ENCODE peak calls at places on chromosomes 1 and 21, in eight cellular contexts. One of them, this sample, is unnamed.

GRCh38 chr1:10679521-10680220 is 116.8 kb downstream of the CASZ1 start:
- DNase-seq in midbrain: no peak
- DNase-seq in NCI-H510A treated with DMSO at 0.1 percent for 48 hours: peak
- DNase-seq in adipocyte: no peak
- DNase-seq in glutamatergic neuron: peak
- DNase-seq in activated naive CD8-positive, alpha-beta T cell treated with anti-CD3 and anti-CD28 coated beads, Interleukin-2, amount 50 U/mL, for 24 hours: no peak
- DNase-seq in foreskin melanocyte: no peak
- DNase-seq in activated CD8-positive, alpha-beta memory T cell treated with anti-CD3 and anti-CD28 coated beads, Interleukin-2, amount 10 ng/mL, durations not matched to agents 7 days and 5 days: no peak
- DNase-seq in this sample: peak

GRCh38 chr1:22710688-22711024 is at the start of gene EPHB2:
- DNase-seq in midbrain: peak
- DNase-seq in NCI-H510A treated with DMSO at 0.1 percent for 48 hours: no peak
- DNase-seq in adipocyte: peak
- DNase-seq in glutamatergic neuron: peak
- DNase-seq in activated naive CD8-positive, alpha-beta T cell treated with anti-CD3 and anti-CD28 coated beads, Interleukin-2, amount 50 U/mL, for 24 hours: peak
- DNase-seq in foreskin melanocyte: no peak
- DNase-seq in activated CD8-positive, alpha-beta memory T cell treated with anti-CD3 and anti-CD28 coated beads, Interleukin-2, amount 10 ng/mL, durations not matched to agents 7 days and 5 days: no peak
- DNase-seq in this sample: peak

GRCh38 chr21:33801424-33802405 is 113.9 kb downstream of the ATP5PO start:
- DNase-seq in midbrain: no peak
- DNase-seq in NCI-H510A treated with DMSO at 0.1 percent for 48 hours: peak
- DNase-seq in adipocyte: peak
- DNase-seq in glutamatergic neuron: no peak
- DNase-seq in activated naive CD8-positive, alpha-beta T cell treated with anti-CD3 and anti-CD28 coated beads, Interleukin-2, amount 50 U/mL, for 24 hours: no peak
- DNase-seq in foreskin melanocyte: no peak
- DNase-seq in activated CD8-positive, alpha-beta memory T cell treated with anti-CD3 and anti-CD28 coated beads, Interleukin-2, amount 10 ng/mL, durations not matched to agents 7 days and 5 days: no peak
- DNase-seq in this sample: peak

GRCh38 chr1:109807398-109807795 is 43.7 kb upstream of the EPS8L3 start:
- DNase-seq in midbrain: no peak
- DNase-seq in NCI-H510A treated with DMSO at 0.1 percent for 48 hours: no peak
- DNase-seq in adipocyte: no peak
- DNase-seq in glutamatergic neuron: no peak
- DNase-seq in activated naive CD8-positive, alpha-beta T cell treated with anti-CD3 and anti-CD28 coated beads, Interleukin-2, amount 50 U/mL, for 24 hours: no peak
- DNase-seq in foreskin melanocyte: no peak
- DNase-seq in activated CD8-positive, alpha-beta memory T cell treated with anti-CD3 and anti-CD28 coated beads, Interleukin-2, amount 10 ng/mL, durations not matched to agents 7 days and 5 days: no peak
- DNase-seq in this sample: no peak

GRCh38 chr1:43317817-43318471 is 17.2 kb downstream of the TIE1 start:
- DNase-seq in midbrain: peak
- DNase-seq in NCI-H510A treated with DMSO at 0.1 percent for 48 hours: no peak
- DNase-seq in adipocyte: no peak
- DNase-seq in glutamatergic neuron: peak
- DNase-seq in activated naive CD8-positive, alpha-beta T cell treated with anti-CD3 and anti-CD28 coated beads, Interleukin-2, amount 50 U/mL, for 24 hours: no peak
- DNase-seq in foreskin melanocyte: no peak
- DNase-seq in activated CD8-positive, alpha-beta memory T cell treated with anti-CD3 and anti-CD28 coated beads, Interleukin-2, amount 10 ng/mL, durations not matched to agents 7 days and 5 days: no peak
- DNase-seq in this sample: no peak

GRCh38 chr1:157025856-157026255 is 19.7 kb downstream of the ARHGEF11 start:
- DNase-seq in midbrain: no peak
- DNase-seq in NCI-H510A treated with DMSO at 0.1 percent for 48 hours: no peak
- DNase-seq in adipocyte: no peak
- DNase-seq in glutamatergic neuron: no peak
- DNase-seq in activated naive CD8-positive, alpha-beta T cell treated with anti-CD3 and anti-CD28 coated beads, Interleukin-2, amount 50 U/mL, for 24 hours: no peak
- DNase-seq in foreskin melanocyte: no peak
- DNase-seq in activated CD8-positive, alpha-beta memory T cell treated with anti-CD3 and anti-CD28 coated beads, Interleukin-2, amount 10 ng/mL, durations not matched to agents 7 days and 5 days: no peak
- DNase-seq in this sample: no peak

GRCh38 chr1:84370831-84371394 is 27.4 kb upstream of the DNASE2B start:
- DNase-seq in midbrain: no peak
- DNase-seq in NCI-H510A treated with DMSO at 0.1 percent for 48 hours: peak
- DNase-seq in adipocyte: peak
- DNase-seq in glutamatergic neuron: no peak
- DNase-seq in activated naive CD8-positive, alpha-beta T cell treated with anti-CD3 and anti-CD28 coated beads, Interleukin-2, amount 50 U/mL, for 24 hours: no peak
- DNase-seq in foreskin melanocyte: peak
- DNase-seq in activated CD8-positive, alpha-beta memory T cell treated with anti-CD3 and anti-CD28 coated beads, Interleukin-2, amount 10 ng/mL, durations not matched to agents 7 days and 5 days: no peak
- DNase-seq in this sample: no peak

GRCh38 chr1:20366076-20366765 is 75.5 kb downstream of the VWA5B1 start:
- DNase-seq in midbrain: no peak
- DNase-seq in NCI-H510A treated with DMSO at 0.1 percent for 48 hours: peak
- DNase-seq in adipocyte: peak
- DNase-seq in glutamatergic neuron: peak
- DNase-seq in activated naive CD8-positive, alpha-beta T cell treated with anti-CD3 and anti-CD28 coated beads, Interleukin-2, amount 50 U/mL, for 24 hours: no peak
- DNase-seq in foreskin melanocyte: no peak
- DNase-seq in activated CD8-positive, alpha-beta memory T cell treated with anti-CD3 and anti-CD28 coated beads, Interleukin-2, amount 10 ng/mL, durations not matched to agents 7 days and 5 days: no peak
- DNase-seq in this sample: peak

GRCh38 chr1:206631085-206631509 is 4.2 kb upstream of the DYRK3 start:
- DNase-seq in midbrain: no peak
- DNase-seq in NCI-H510A treated with DMSO at 0.1 percent for 48 hours: peak
- DNase-seq in adipocyte: peak
- DNase-seq in glutamatergic neuron: peak
- DNase-seq in activated naive CD8-positive, alpha-beta T cell treated with anti-CD3 and anti-CD28 coated beads, Interleukin-2, amount 50 U/mL, for 24 hours: peak
- DNase-seq in foreskin melanocyte: peak
- DNase-seq in activated CD8-positive, alpha-beta memory T cell treated with anti-CD3 and anti-CD28 coated beads, Interleukin-2, amount 10 ng/mL, durations not matched to agents 7 days and 5 days: peak
- DNase-seq in this sample: peak

GRCh38 chr1:20829531-20829930 is 42.4 kb upstream of the HP1BP3 start:
- DNase-seq in midbrain: no peak
- DNase-seq in NCI-H510A treated with DMSO at 0.1 percent for 48 hours: no peak
- DNase-seq in adipocyte: peak
- DNase-seq in glutamatergic neuron: no peak
- DNase-seq in activated naive CD8-positive, alpha-beta T cell treated with anti-CD3 and anti-CD28 coated beads, Interleukin-2, amount 50 U/mL, for 24 hours: no peak
- DNase-seq in foreskin melanocyte: no peak
- DNase-seq in activated CD8-positive, alpha-beta memory T cell treated with anti-CD3 and anti-CD28 coated beads, Interleukin-2, amount 10 ng/mL, durations not matched to agents 7 days and 5 days: no peak
- DNase-seq in this sample: no peak

GRCh38 chr1:16178596-16179497 is 23.0 kb upstream of the EPHA2 start:
- DNase-seq in midbrain: no peak
- DNase-seq in NCI-H510A treated with DMSO at 0.1 percent for 48 hours: no peak
- DNase-seq in adipocyte: no peak
- DNase-seq in glutamatergic neuron: no peak
- DNase-seq in activated naive CD8-positive, alpha-beta T cell treated with anti-CD3 and anti-CD28 coated beads, Interleukin-2, amount 50 U/mL, for 24 hours: no peak
- DNase-seq in foreskin melanocyte: no peak
- DNase-seq in activated CD8-positive, alpha-beta memory T cell treated with anti-CD3 and anti-CD28 coated beads, Interleukin-2, amount 10 ng/mL, durations not matched to agents 7 days and 5 days: no peak
- DNase-seq in this sample: no peak

GRCh38 chr1:24098907-24099637 is 12.9 kb downstream of the MYOM3 start:
- DNase-seq in midbrain: no peak
- DNase-seq in NCI-H510A treated with DMSO at 0.1 percent for 48 hours: no peak
- DNase-seq in adipocyte: no peak
- DNase-seq in glutamatergic neuron: no peak
- DNase-seq in activated naive CD8-positive, alpha-beta T cell treated with anti-CD3 and anti-CD28 coated beads, Interleukin-2, amount 50 U/mL, for 24 hours: no peak
- DNase-seq in foreskin melanocyte: no peak
- DNase-seq in activated CD8-positive, alpha-beta memory T cell treated with anti-CD3 and anti-CD28 coated beads, Interleukin-2, amount 10 ng/mL, durations not matched to agents 7 days and 5 days: no peak
- DNase-seq in this sample: no peak

GRCh38 chr1:221025391-221026355 is 146.4 kb downstream of the HLX start:
- DNase-seq in midbrain: no peak
- DNase-seq in NCI-H510A treated with DMSO at 0.1 percent for 48 hours: no peak
- DNase-seq in adipocyte: no peak
- DNase-seq in glutamatergic neuron: no peak
- DNase-seq in activated naive CD8-positive, alpha-beta T cell treated with anti-CD3 and anti-CD28 coated beads, Interleukin-2, amount 50 U/mL, for 24 hours: no peak
- DNase-seq in foreskin melanocyte: no peak
- DNase-seq in activated CD8-positive, alpha-beta memory T cell treated with anti-CD3 and anti-CD28 coated beads, Interleukin-2, amount 10 ng/mL, durations not matched to agents 7 days and 5 days: no peak
- DNase-seq in this sample: no peak

This sample was measured in NCI-H1105 treated with DMSO at 0.1 percent for 48 hours.